ENCODE peak calls at places on chromosomes 2 and 18, in eight cellular contexts. S, E, L, N, Z, I, T and Y are unnamed samples.

GRCh38 chr2:187435078-187435477 is 13.0 kb downstream of the CALCRL start:
- DNase-seq in E (no peak), Z (no peak), N (no peak), T (no peak), L (no peak), I (no peak), S (no peak), Y (no peak)

GRCh38 chr2:144431384-144431783 is 88.5 kb downstream of the ZEB2 start:
- DNase-seq in Z (no peak), S (no peak), N (no peak), I (no peak), E (no peak), L (no peak), T (no peak), Y (no peak)

GRCh38 chr2:223760838-223761502 is 76.4 kb downstream of the AP1S3 start:
- DNase-seq in Z (peak; percentile 76), L (no peak), T (peak; percentile 93), N (no peak), I (peak; percentile 96), S (peak; percentile 78), E (peak; percentile 72), Y (no peak)

GRCh38 chr18:58321986-58322385 is 278.0 kb downstream of the NEDD4L start:
- DNase-seq in L (peak; percentile 41), I (peak; percentile 47), E (peak; percentile 77), S (peak; percentile 78), N (no peak), T (peak; percentile 68), Z (peak; percentile 87), Y (no peak)

GRCh38 chr18:55861266-55861665 is 273.3 kb upstream of the TCF4 start:
- DNase-seq in I (peak; percentile 41), L (no peak), T (peak; percentile 7), Z (peak; percentile 78), S (no peak), N (no peak), E (peak; percentile 39), Y (no peak)

GRCh38 chr2:109516445-109517117 is 97.2 kb downstream of the SEPTIN10 start:
- DNase-seq in S (no peak), L (peak; percentile 51), T (no peak), E (peak; percentile 25), I (peak; percentile 62), Z (no peak), N (peak; percentile 75), Y (no peak)

GRCh38 chr18:51211552-51211951 is 14.1 kb upstream of the MEX3C start:
- DNase-seq in Z (peak; percentile 63), L (no peak), T (no peak), S (no peak), I (no peak), N (no peak), E (no peak), Y (no peak)

GRCh38 chr2:208570851-208571763 is 164.5 kb downstream of the PTH2R start:
- DNase-seq in L (no peak), N (no peak), E (no peak), S (no peak), Z (no peak), T (no peak), I (no peak), Y (no peak)

GRCh38 chr2:136238552-136239346 is 120.8 kb upstream of the CXCR4 start:
- DNase-seq in T (peak; percentile 8), E (no peak), L (no peak), Z (peak; percentile 15), I (no peak), N (no peak), S (no peak), Y (no peak)